ENCODE peak calls at places on chromosomes 3 and 15, in seven cellular contexts. Q is PC-9, E is aorta, S is stomach, A is lower lobe of right lung, V is Peyer's patch, M is transverse colon. T is an unnamed sample. For H3K9me3, the result is how much of the 10 kb centered on the place peaks cover.

GRCh38 chr3:5122741-5123706 is 932 bp downstream of the ARL8B start:
- DNase-seq in M (peak), E (peak), Q (peak), S (peak), V (peak), A (peak), T (peak)

GRCh38 chr3:193974591-193974990 is 161.4 kb upstream of the HES1 start:
- DNase-seq in Q (no peak), V (no peak), S (no peak), E (no peak), M (no peak), A (no peak), T (no peak)

GRCh38 chr3:9067352-9067975 is 104.2 kb upstream of the RAD18 start:
- DNase-seq in V (peak), S (peak), M (peak), Q (no peak), E (no peak), A (no peak), T (no peak)

GRCh38 chr3:174439621-174440349 is 419.3 kb upstream of the NAALADL2 start:
- DNase-seq in Q (peak), V (no peak), E (peak), S (peak), M (peak), A (no peak), T (no peak)

GRCh38 chr3:65861718-65862117 is 177.0 kb downstream of the MAGI1 start:
- DNase-seq in A (no peak), V (no peak), M (no peak), Q (no peak), S (no peak), E (no peak), T (no peak)

GRCh38 chr3:188720636-188721035 is 451.1 kb upstream of the TPRG1 start:
- DNase-seq in Q (no peak), E (no peak), S (no peak), V (no peak), M (no peak), A (no peak), T (no peak)

GRCh38 chr15:75673426-75674247 is 25.9 kb downstream of the SNX33 start:
- DNase-seq in A (peak), V (peak), S (peak), Q (no peak), M (peak), E (peak), T (no peak)

GRCh38 chr3:105686324-105686897 is 182.4 kb downstream of the CBLB start:
- DNase-seq in S (no peak), Q (peak), E (no peak), M (no peak), A (no peak), V (no peak), T (no peak)

GRCh38 chr15:91099616-91100560 is at the start of gene SV2B:
- DNase-seq in S (peak), A (no peak), V (peak), E (no peak), M (no peak), Q (no peak), T (peak)

GRCh38 chr15:84658080-84658787 is at the start of gene NMB:
- DNase-seq in Q (peak), V (peak), M (peak), S (peak), A (peak), E (peak), T (peak)

GRCh38 chr3:45477026-45477725 is 88.8 kb downstream of the LARS2 start:
- DNase-seq in V (no peak), A (no peak), E (no peak), Q (no peak), M (no peak), S (no peak), T (no peak)

GRCh38 chr3:53044371-53045106 is 1.3 kb downstream of the SFMBT1 start:
- DNase-seq in A (peak), Q (no peak), S (peak), E (peak), M (peak), V (no peak), T (peak)

GRCh38 chr3:159323848-159324247 is 522.0 kb downstream of the MFSD1 start:
- DNase-seq in E (no peak), A (no peak), M (no peak), S (no peak), Q (no peak), V (no peak), T (no peak)

GRCh38 chr3:188772886-188773285 is 398.9 kb upstream of the TPRG1 start:
- DNase-seq in A (no peak), Q (no peak), M (no peak), V (no peak), S (peak), E (no peak), T (no peak)

GRCh38 chr3:64915778-64916177 is 228.0 kb upstream of the ADAMTS9 start:
- DNase-seq in S (no peak), M (no peak), V (no peak), A (no peak), E (no peak), Q (peak), T (no peak)

DNA sequence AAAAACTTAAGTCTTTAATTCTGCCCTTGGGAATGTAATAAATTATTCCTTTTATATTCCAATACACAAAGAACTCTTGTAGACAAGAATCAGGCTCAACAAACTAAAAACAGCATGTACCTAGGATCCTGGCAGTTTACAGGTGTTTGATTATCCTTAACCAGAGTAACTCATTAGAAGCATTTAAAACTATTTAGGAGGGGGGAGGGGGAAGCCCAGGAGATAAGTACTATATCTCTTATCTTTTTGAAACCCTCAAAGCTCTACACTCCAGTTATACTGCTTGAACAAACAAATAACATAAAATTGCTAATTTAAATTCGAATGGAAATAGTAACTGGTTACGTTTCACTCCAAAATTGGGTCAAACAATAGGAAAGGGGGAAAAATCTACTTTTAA is 1.9 kb downstream of the CNBP start:
- DNase-seq in M (no peak), S (no peak), A (no peak), V (no peak), E (no peak), Q (no peak), T (no peak)
- H3K4me3 ChIP-seq in M (peak), S (peak), A (peak), V (peak), E (peak), Q (peak), T (peak)

GRCh38 chr3:43341788-43342187 is 55.4 kb downstream of the SNRK start:
- DNase-seq in Q (no peak), M (no peak), S (no peak), V (no peak), A (no peak), E (no peak), T (no peak)

GRCh38 chr3:43338295-43338694 is 52.0 kb downstream of the SNRK start:
- DNase-seq in V (no peak), S (no peak), A (no peak), M (no peak), Q (no peak), E (no peak), T (no peak)

GRCh38 chr3:43343778-43344177 is 57.4 kb downstream of the SNRK start:
- DNase-seq in E (no peak), Q (no peak), A (no peak), V (no peak), S (no peak), M (no peak), T (no peak)

GRCh38 chr3:43343185-43343584 is 56.8 kb downstream of the SNRK start:
- DNase-seq in M (no peak), S (no peak), Q (no peak), A (no peak), V (no peak), E (no peak), T (no peak)

GRCh38 chr3:43340403-43340802 is 54.1 kb downstream of the SNRK start:
- DNase-seq in Q (no peak), M (no peak), A (no peak), E (no peak), S (no peak), V (no peak), T (no peak)
- H3K9me3 ChIP-seq in Q (under half), M (under half), A (under half), E (under half), S (under half), V (under half), T (under half)

GRCh38 chr3:36193448-36193847 is 186.9 kb upstream of the STAC start:
- DNase-seq in V (no peak), Q (no peak), A (no peak), S (no peak), E (no peak), M (no peak), T (no peak)
- H3K4me3 ChIP-seq in V (no peak), Q (no peak), A (no peak), S (no peak), E (no peak), M (no peak), T (no peak)

GRCh38 chr3:37126856-37127255 is 47.5 kb downstream of the LRRFIP2 start:
- DNase-seq in A (no peak), S (no peak), Q (no peak), V (no peak), M (no peak), E (no peak), T (no peak)
- H3K9me3 ChIP-seq in A (under half), S (under half), Q (under half), V (under half), M (under half), E (under half), T (under half)

DNA sequence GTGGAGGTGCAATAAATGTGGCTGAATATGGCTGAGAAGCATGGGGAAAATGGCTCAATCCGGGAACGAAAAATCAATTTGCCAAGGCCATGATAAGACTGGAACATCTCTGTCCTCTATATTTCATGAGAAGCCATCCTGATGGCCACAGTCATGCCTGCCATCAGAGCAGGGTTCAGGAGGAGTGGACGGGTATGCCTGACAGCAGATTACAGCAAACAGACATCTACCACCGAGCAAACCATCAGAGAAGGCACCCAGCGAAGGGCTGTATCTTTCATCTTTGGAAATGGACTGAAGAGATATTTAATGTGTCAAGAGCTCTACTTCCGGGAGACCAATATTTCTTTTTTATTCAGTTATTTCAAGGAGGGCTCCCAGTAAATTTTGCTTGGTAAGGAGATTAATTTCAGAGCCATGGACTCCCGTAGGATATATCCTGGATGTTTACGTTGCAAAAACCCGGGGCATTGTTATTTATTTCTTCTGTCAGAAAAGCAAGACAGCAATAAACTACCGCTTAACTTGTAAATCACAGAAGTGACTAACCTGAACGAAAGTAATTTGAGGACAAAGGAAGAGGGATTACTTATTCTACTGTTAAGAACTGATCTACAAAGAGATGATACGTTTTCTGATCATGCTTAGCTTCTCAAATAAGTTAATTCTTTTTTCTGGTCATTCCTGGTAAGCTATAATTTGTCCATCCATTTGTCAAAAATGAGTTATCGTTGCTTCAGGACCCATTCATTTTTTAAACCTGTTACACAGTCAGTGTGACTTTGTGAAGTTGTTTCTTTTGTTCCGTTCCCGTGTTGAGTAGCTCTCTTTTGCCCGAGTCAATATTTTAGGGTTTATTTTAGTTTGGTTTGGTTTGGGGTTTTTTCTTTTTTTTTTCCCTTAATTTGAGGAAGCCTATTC is 80.6 kb upstream of the CHD2 start:
- DNase-seq in E (no peak), A (no peak), Q (no peak), S (no peak), M (no peak), V (no peak), T (no peak)
- H3K4me3 ChIP-seq in E (peak), A (peak), Q (peak), S (peak), M (no peak), V (peak), T (peak)